ENCODE peak calls at places on chromosomes 3 and 15, in ten cellular contexts. Y is naive B cell; B is HuH-7; S is left ventricle myocardium superior; J is activated CD4-positive, alpha-beta T cell treated with anti-CD3 and anti-CD28 coated beads, Interleukin-2, amount 10 ng/mL, durations not matched to agents 7 days and 5 days; I is lung; F is activated CD4-positive, alpha-beta memory T cell treated with anti-CD3 and anti-CD28 coated beads, Interleukin-2, amount 10 ng/mL, durations not matched to agents 7 days and 5 days; L is NCI-H2081; T is CD8-positive, alpha-beta memory T cell; M is CD4-positive, alpha-beta memory T cell. R is an unnamed sample.

GRCh38 chr3:47042231-47042791 is 62.8 kb downstream of the NBEAL2 start:
- DNase-seq in Y (no peak), B (no peak), S (no peak), J (no peak), I (no peak), F (no peak), L (no peak), T (no peak), M (no peak), R (no peak)

GRCh38 chr3:114221165-114221880 is 16.1 kb downstream of the ZNF80 start:
- DNase-seq in Y (no peak), B (no peak), S (peak; percentile 45), J (peak; percentile 47), I (no peak), F (peak; percentile 83), L (no peak), T (peak; percentile 58), M (peak; percentile 59), R (no peak)

GRCh38 chr3:29936054-29936453 is 655.2 kb downstream of the RBMS3 start:
- DNase-seq in Y (no peak), B (no peak), S (no peak), J (no peak), I (no peak), F (no peak), L (no peak), T (no peak), M (no peak), R (no peak)

GRCh38 chr3:58528629-58529028 is 8.4 kb downstream of the ACOX2 start:
- DNase-seq in Y (no peak), B (no peak), S (peak; percentile 52), J (no peak), I (peak; percentile 61), F (no peak), L (peak; percentile 60), T (no peak), M (no peak), R (no peak)

GRCh38 chr3:177237206-177237605 is 39.9 kb upstream of the TBL1XR1 start:
- DNase-seq in Y (no peak), B (no peak), S (no peak), J (no peak), I (no peak), F (no peak), L (no peak), T (no peak), M (no peak), R (no peak)

GRCh38 chr15:65033659-65034269 is 4.3 kb upstream of the MTFMT start:
- DNase-seq in Y (peak; percentile 21), B (peak; percentile 58), S (no peak), J (peak; percentile 49), I (no peak), F (peak; percentile 45), L (peak; percentile 57), T (peak; percentile 19), M (peak; percentile 28), R (peak; percentile 60)

GRCh38 chr15:72341361-72341760 is 21.4 kb upstream of the CELF6 start:
- DNase-seq in Y (no peak), B (peak; percentile 45), S (no peak), J (no peak), I (no peak), F (no peak), L (no peak), T (no peak), M (no peak), R (no peak)

GRCh38 chr3:48788544-48789162 is 59.0 kb downstream of the PRKAR2A start:
- DNase-seq in Y (no peak), B (no peak), S (no peak), J (peak; percentile 7), I (no peak), F (no peak), L (no peak), T (no peak), M (peak; percentile 17), R (no peak)

GRCh38 chr15:59247364-59247763 is 40.7 kb downstream of the LDHAL6B start:
- DNase-seq in Y (peak; percentile 61), B (peak; percentile 48), S (peak; percentile 39), J (peak; percentile 75), I (peak; percentile 61), F (peak; percentile 73), L (peak; percentile 55), T (peak; percentile 36), M (peak; percentile 36), R (peak; percentile 70)

GRCh38 chr15:67836477-67836876 is 3.4 kb downstream of the RNU6-1 start:
- DNase-seq in Y (no peak), B (no peak), S (no peak), J (peak; percentile 57), I (no peak), F (peak; percentile 57), L (peak; percentile 13), T (peak; percentile 47), M (peak; percentile 67), R (peak; percentile 38)

GRCh38 chr3:23264413-23264812 is 61.3 kb downstream of the UBE2E2 start:
- DNase-seq in Y (no peak), B (no peak), S (no peak), J (no peak), I (no peak), F (no peak), L (no peak), T (no peak), M (no peak), R (no peak)

GRCh38 chr15:43779016-43779415 is 2.2 kb upstream of the ELL3 start:
- DNase-seq in Y (no peak), B (no peak), S (no peak), J (no peak), I (no peak), F (no peak), L (no peak), T (no peak), M (no peak), R (no peak)

GRCh38 chr15:99566157-99566900 is 545 bp downstream of the MEF2A start:
- DNase-seq in Y (peak; percentile 58), B (peak; percentile 26), S (peak; percentile 66), J (peak; percentile 25), I (peak; percentile 33), F (peak; percentile 28), L (no peak), T (peak; percentile 20), M (peak; percentile 13), R (no peak)

GRCh38 chr3:133568294-133569014 is 5.0 kb upstream of the CDV3 start:
- DNase-seq in Y (no peak), B (no peak), S (no peak), J (no peak), I (no peak), F (no peak), L (no peak), T (no peak), M (no peak), R (peak; percentile 78)

GRCh38 chr3:32961189-32961715 is 9.8 kb downstream of the CCR4 start:
- DNase-seq in Y (no peak), B (no peak), S (no peak), J (peak; percentile 17), I (no peak), F (peak; percentile 33), L (no peak), T (peak; percentile 34), M (peak; percentile 73), R (no peak)

GRCh38 chr3:129240436-129240835 is 9.0 kb upstream of the COPG1 start:
- DNase-seq in Y (no peak), B (no peak), S (no peak), J (no peak), I (no peak), F (no peak), L (no peak), T (no peak), M (no peak), R (no peak)

GRCh38 chr15:68578175-68578959 is 426 bp upstream of the CORO2B start:
- DNase-seq in Y (peak; percentile 72), B (no peak), S (peak; percentile 90), J (peak; percentile 13), I (peak; percentile 45), F (peak; percentile 18), L (peak; percentile 55), T (no peak), M (peak; percentile 5), R (peak; percentile 62)

GRCh38 chr3:118544458-118544857 is 490.2 kb downstream of the IGSF11 start:
- DNase-seq in Y (no peak), B (no peak), S (no peak), J (no peak), I (no peak), F (no peak), L (no peak), T (no peak), M (no peak), R (no peak)

GRCh38 chr3:180093535-180093934 is 56.8 kb upstream of the PEX5L start:
- DNase-seq in Y (no peak), B (no peak), S (no peak), J (no peak), I (no peak), F (no peak), L (no peak), T (no peak), M (no peak), R (no peak)

GRCh38 chr3:12454076-12454807 is 30.0 kb upstream of the TSEN2 start:
- DNase-seq in Y (no peak), B (no peak), S (no peak), J (no peak), I (no peak), F (no peak), L (no peak), T (no peak), M (no peak), R (no peak)

GRCh38 chr3:138812806-138813205 is 21.9 kb downstream of the PIK3CB start:
- DNase-seq in Y (no peak), B (no peak), S (no peak), J (no peak), I (no peak), F (no peak), L (no peak), T (no peak), M (no peak), R (no peak)

GRCh38 chr15:77637851-77638402 is 5.2 kb upstream of the LINGO1 start:
- DNase-seq in Y (no peak), B (no peak), S (no peak), J (no peak), I (no peak), F (no peak), L (no peak), T (no peak), M (no peak), R (no peak)

GRCh38 chr3:189325454-189325853 is 153.7 kb downstream of the TPRG1 start:
- DNase-seq in Y (no peak), B (no peak), S (no peak), J (no peak), I (no peak), F (no peak), L (no peak), T (no peak), M (no peak), R (no peak)

GRCh38 chr15:68335251-68335650 is 57.7 kb downstream of the FEM1B start:
- DNase-seq in Y (no peak), B (no peak), S (peak; percentile 51), J (no peak), I (no peak), F (no peak), L (peak; percentile 94), T (no peak), M (no peak), R (no peak)

GRCh38 chr3:193297421-193297820 is 56.4 kb downstream of the PLAAT1 start:
- DNase-seq in Y (no peak), B (no peak), S (no peak), J (no peak), I (no peak), F (no peak), L (no peak), T (no peak), M (no peak), R (no peak)

GRCh38 chr3:108031893-108032292 is 58.9 kb downstream of the CD47 start:
- DNase-seq in Y (no peak), B (no peak), S (no peak), J (no peak), I (no peak), F (no peak), L (no peak), T (no peak), M (no peak), R (no peak)

GRCh38 chr3:62203561-62203960 is 169.8 kb downstream of the FEZF2 start:
- DNase-seq in Y (no peak), B (no peak), S (no peak), J (no peak), I (no peak), F (no peak), L (no peak), T (no peak), M (no peak), R (no peak)

GRCh38 chr15:45572627-45573026 is 14.6 kb upstream of the BLOC1S6 start:
- DNase-seq in Y (peak; percentile 40), B (no peak), S (no peak), J (no peak), I (no peak), F (no peak), L (no peak), T (no peak), M (no peak), R (no peak)